ENCODE peak calls at places on chromosomes 16 and 17, in five cellular contexts. J, F, R, K and Y are unnamed samples.

GRCh38 chr16:74942977-74943918 is 41.7 kb downstream of the WDR59 start:
- DNase-seq in J (no peak), F (no peak), R (no peak), K (no peak), Y (no peak)

GRCh38 chr17:19405114-19405513 is 5.9 kb upstream of the RNF112 start:
- DNase-seq in J (no peak), F (no peak), R (no peak), K (no peak), Y (no peak)

GRCh38 chr17:49280918-49281317 is 50.3 kb upstream of the PHOSPHO1 start:
- DNase-seq in J (no peak), F (no peak), R (no peak), K (no peak), Y (no peak)

GRCh38 chr16:27446721-27447120 is 44.7 kb downstream of the IL21R start:
- DNase-seq in J (no peak), F (no peak), R (no peak), K (no peak), Y (no peak)

GRCh38 chr17:16339959-16340358 is 13.3 kb downstream of the CENPV start:
- DNase-seq in J (no peak), F (no peak), R (no peak), K (no peak), Y (no peak)

GRCh38 chr17:83189673-83190385 is 110.4 kb downstream of the METRNL start:
- DNase-seq in J (no peak), F (peak), R (peak), K (peak), Y (peak)

GRCh38 chr16:79067600-79067999 is 532.9 kb downstream of the MAF start:
- DNase-seq in J (no peak), F (no peak), R (no peak), K (no peak), Y (no peak)

GRCh38 chr17:58391302-58391984 is 25.9 kb downstream of the RNF43 start:
- DNase-seq in J (no peak), F (no peak), R (peak), K (peak), Y (peak)

GRCh38 chr17:57528084-57528451 is 217.0 kb downstream of the CCDC182 start:
- DNase-seq in J (no peak), F (no peak), R (no peak), K (no peak), Y (no peak)

GRCh38 chr16:57169327-57169726 is 16.5 kb downstream of the PSME3IP1 start:
- DNase-seq in J (no peak), F (no peak), R (no peak), K (no peak), Y (no peak)

GRCh38 chr17:46776298-46777005 is 42.0 kb downstream of the WNT3 start:
- DNase-seq in J (no peak), F (no peak), R (no peak), K (no peak), Y (no peak)

GRCh38 chr17:29615492-29616299 is 7.0 kb downstream of the CORO6 start:
- DNase-seq in J (peak), F (peak), R (peak), K (peak), Y (peak)

GRCh38 chr17:2289878-2290478 is 13.6 kb downstream of the SMG6 start:
- DNase-seq in J (peak), F (no peak), R (peak), K (no peak), Y (no peak)

GRCh38 chr16:85246473-85246872 is 134.2 kb upstream of the CIBAR2 start:
- DNase-seq in J (no peak), F (no peak), R (no peak), K (no peak), Y (no peak)

DNA sequence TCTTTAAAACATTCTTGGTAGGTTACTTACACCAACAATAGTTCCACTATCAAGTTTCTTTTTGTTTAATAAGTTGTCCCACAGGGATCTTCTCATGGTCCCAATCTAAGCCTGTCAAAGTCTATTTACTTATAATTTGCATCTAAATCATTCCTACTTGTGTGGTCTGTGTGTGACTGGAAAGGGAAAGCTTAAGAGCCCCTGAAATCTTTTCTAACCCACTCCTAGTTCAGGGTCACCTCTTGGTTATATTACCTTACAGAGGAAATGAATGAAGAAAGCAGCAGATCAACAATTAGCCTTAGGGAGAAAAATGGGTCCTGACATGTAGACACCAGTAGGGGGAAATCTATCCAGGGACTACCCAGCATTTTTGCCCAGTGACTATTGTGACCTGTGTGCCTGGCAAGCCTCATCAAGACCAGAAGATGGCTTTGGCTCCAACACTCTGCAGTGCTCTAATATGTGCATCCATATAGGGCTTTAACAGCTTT is 110.4 kb upstream of the HAS3 start:
- DNase-seq in J (no peak), F (no peak), R (peak), K (peak), Y (peak)
- TF ChIP-seq CTCF in J (peak), F (peak), R (peak), K (peak), Y (peak)

DNA sequence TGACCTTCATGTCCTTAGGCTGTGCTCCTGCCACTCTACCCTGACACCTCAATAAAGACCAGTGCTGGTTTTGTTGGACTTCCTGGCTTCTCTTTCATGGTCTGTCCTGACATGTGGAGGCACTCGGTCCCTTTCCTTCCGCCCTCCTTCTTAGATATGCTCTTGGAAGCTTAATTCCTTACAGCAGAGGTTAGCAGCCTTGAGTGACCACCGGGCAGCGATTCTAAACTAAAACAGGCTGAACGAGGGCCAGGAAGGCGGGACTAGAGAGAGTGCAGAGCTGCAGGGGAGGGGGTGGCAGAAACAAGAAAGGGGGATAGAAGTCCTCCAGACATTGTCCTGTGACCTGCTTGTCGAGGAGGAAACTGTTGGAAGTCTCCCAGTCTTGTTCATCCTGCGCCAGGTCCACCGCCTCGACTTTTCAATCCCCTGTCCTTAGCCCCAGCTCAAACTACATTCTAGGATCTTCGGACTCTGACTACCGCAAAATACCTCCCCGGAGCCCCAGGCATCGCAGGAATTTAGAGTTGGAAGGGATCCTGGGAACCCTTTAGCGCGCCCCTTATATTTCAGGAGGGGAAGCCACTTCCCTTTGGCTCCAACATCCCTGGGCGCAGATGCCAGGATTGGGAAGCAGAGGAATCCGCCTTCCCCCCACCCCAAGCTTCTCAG is 1.2 kb downstream of the AHSP start:
- DNase-seq in J (no peak), F (no peak), R (peak), K (no peak), Y (peak)
- H3K4me3 ChIP-seq in J (no peak), F (peak), R (peak), K (no peak), Y (no peak)

GRCh38 chr17:82129095-82129494 is 31.1 kb upstream of the FASN start:
- DNase-seq in J (no peak), F (no peak), R (no peak), K (no peak), Y (no peak)
- TF ChIP-seq CTCF in J (peak), F (no peak), R (peak), K (peak), Y (no peak)

GRCh38 chr17:45312477-45313418 is 4.1 kb downstream of the MAP3K14 start:
- DNase-seq in J (no peak), F (no peak), R (no peak), K (no peak), Y (no peak)
- H3K4me3 ChIP-seq in J (peak), F (peak), R (peak), K (no peak), Y (peak)

GRCh38 chr17:7001562-7001961 is 5.7 kb downstream of the ALOX12 start:
- DNase-seq in J (peak), F (no peak), R (peak), K (peak), Y (peak)
- TF ChIP-seq CTCF in J (peak), F (peak), R (peak), K (peak), Y (peak)

GRCh38 chr17:1229354-1229890 is 40.8 kb upstream of the BHLHA9 start:
- DNase-seq in J (peak), F (peak), R (peak), K (peak), Y (no peak)

GRCh38 chr17:1229891-1230571 is 40.2 kb upstream of the BHLHA9 start:
- DNase-seq in J (no peak), F (no peak), R (no peak), K (no peak), Y (no peak)

GRCh38 chr17:1227917-1228751 is 42.1 kb upstream of the BHLHA9 start:
- DNase-seq in J (peak), F (peak), R (peak), K (no peak), Y (no peak)

GRCh38 chr17:1227365-1227764 is 42.9 kb upstream of the BHLHA9 start:
- DNase-seq in J (no peak), F (no peak), R (no peak), K (no peak), Y (no peak)

DNA sequence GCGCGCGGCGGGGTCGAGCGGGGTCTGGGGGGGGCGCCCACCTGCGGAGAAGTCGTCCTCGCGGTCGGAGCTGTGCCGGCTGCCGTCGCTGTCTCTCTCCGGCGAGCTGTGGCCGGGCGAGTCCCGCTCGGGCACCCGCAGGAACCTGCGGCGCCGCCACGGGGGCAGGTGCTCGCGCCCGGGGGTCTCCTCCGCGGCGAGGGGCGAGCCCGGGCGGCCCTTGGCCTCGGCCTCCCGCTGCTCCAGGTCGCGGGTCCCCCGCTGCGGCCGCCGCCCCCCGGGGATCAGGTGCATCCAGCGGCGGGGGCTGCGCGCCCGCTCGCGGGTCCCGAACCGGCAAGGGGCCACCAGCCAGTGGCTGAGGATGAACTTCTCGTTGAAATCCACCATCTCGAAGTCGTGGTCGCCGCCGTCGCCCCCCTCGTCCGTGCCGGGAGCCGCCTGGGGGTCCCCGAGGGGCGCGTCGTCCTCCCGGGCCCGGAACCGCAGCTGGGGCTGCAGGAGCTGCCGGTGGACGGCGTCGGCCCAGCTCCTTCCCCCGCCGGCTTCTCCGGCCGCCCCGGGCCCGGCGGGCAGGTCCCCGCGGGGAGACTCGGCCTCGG is 41.4 kb upstream of the BHLHA9 start:
- DNase-seq in J (peak), F (no peak), R (no peak), K (no peak), Y (no peak)
- H3K4me3 ChIP-seq in J (peak), F (peak), R (no peak), K (no peak), Y (no peak)

GRCh38 chr17:37360632-37361031 is 15.2 kb upstream of the C17orf78 start:
- DNase-seq in J (no peak), F (no peak), R (no peak), K (no peak), Y (no peak)

GRCh38 chr17:37358098-37358829 is 17.5 kb upstream of the C17orf78 start:
- DNase-seq in J (no peak), F (peak), R (peak), K (peak), Y (peak)

GRCh38 chr17:37361543-37361942 is 14.2 kb upstream of the C17orf78 start:
- DNase-seq in J (no peak), F (no peak), R (no peak), K (no peak), Y (no peak)

GRCh38 chr17:37359682-37360188 is 16.1 kb upstream of the C17orf78 start:
- DNase-seq in J (no peak), F (no peak), R (no peak), K (no peak), Y (no peak)

GRCh38 chr17:37358830-37359681 is 16.7 kb upstream of the C17orf78 start:
- DNase-seq in J (peak), F (peak), R (peak), K (peak), Y (peak)
- TF ChIP-seq CTCF in J (no peak), F (peak), R (no peak), K (no peak), Y (no peak)

GRCh38 chr17:12955521-12955920 is 62.3 kb downstream of the ELAC2 start:
- DNase-seq in J (no peak), F (no peak), R (no peak), K (no peak), Y (no peak)
- H3K4me3 ChIP-seq in J (no peak), F (no peak), R (no peak), K (no peak), Y (no peak)